ENCODE peak calls at places on chromosomes 12 and 14, in six cellular contexts. One of them, this sample, is unnamed.

GRCh38 chr14:95998656-95999055 is 40.5 kb upstream of the C14orf132 start:
- DNase-seq in MM.1S: no peak
- DNase-seq in neural progenitor cell: no peak
- DNase-seq in right atrium auricular region: no peak
- DNase-seq in A673: peak; percentile 42
- DNase-seq in AG04450: peak; percentile 13
- DNase-seq in this sample: no peak

GRCh38 chr14:54676822-54677708 is 110.1 kb downstream of the SAMD4A start:
- DNase-seq in MM.1S: no peak
- DNase-seq in neural progenitor cell: peak; percentile 78
- DNase-seq in right atrium auricular region: peak; percentile 85
- DNase-seq in A673: peak; percentile 91
- DNase-seq in AG04450: peak; percentile 79
- DNase-seq in this sample: peak; percentile 84

GRCh38 chr14:96782436-96782835 is 14.7 kb upstream of the VRK1 start:
- DNase-seq in MM.1S: no peak
- DNase-seq in neural progenitor cell: no peak
- DNase-seq in right atrium auricular region: no peak
- DNase-seq in A673: no peak
- DNase-seq in AG04450: no peak
- DNase-seq in this sample: no peak

GRCh38 chr12:53320352-53321195 is 836 bp downstream of the AAAS start:
- DNase-seq in MM.1S: no peak
- DNase-seq in neural progenitor cell: no peak
- DNase-seq in right atrium auricular region: no peak
- DNase-seq in A673: no peak
- DNase-seq in AG04450: no peak
- DNase-seq in this sample: no peak

GRCh38 chr14:69982220-69982795 is 103.1 kb downstream of the SMOC1 start:
- DNase-seq in MM.1S: no peak
- DNase-seq in neural progenitor cell: no peak
- DNase-seq in right atrium auricular region: no peak
- DNase-seq in A673: no peak
- DNase-seq in AG04450: no peak
- DNase-seq in this sample: no peak

GRCh38 chr12:115037830-115038229 is 353.9 kb upstream of the TBX3 start:
- DNase-seq in MM.1S: no peak
- DNase-seq in neural progenitor cell: no peak
- DNase-seq in right atrium auricular region: no peak
- DNase-seq in A673: no peak
- DNase-seq in AG04450: no peak
- DNase-seq in this sample: no peak

GRCh38 chr14:31270196-31270772 is 62.7 kb upstream of the HECTD1 start:
- DNase-seq in MM.1S: peak; percentile 10
- DNase-seq in neural progenitor cell: peak; percentile 44
- DNase-seq in right atrium auricular region: no peak
- DNase-seq in A673: peak; percentile 25
- DNase-seq in AG04450: no peak
- DNase-seq in this sample: no peak

GRCh38 chr12:56785874-56786273 is 22.8 kb downstream of the HSD17B6 start:
- DNase-seq in MM.1S: no peak
- DNase-seq in neural progenitor cell: no peak
- DNase-seq in right atrium auricular region: no peak
- DNase-seq in A673: no peak
- DNase-seq in AG04450: no peak
- DNase-seq in this sample: no peak

GRCh38 chr12:47107446-47107845 is 27.7 kb upstream of the AMIGO2 start:
- DNase-seq in MM.1S: no peak
- DNase-seq in neural progenitor cell: no peak
- DNase-seq in right atrium auricular region: no peak
- DNase-seq in A673: no peak
- DNase-seq in AG04450: no peak
- DNase-seq in this sample: no peak

GRCh38 chr12:53728206-53728605 is 954 bp upstream of the CALCOCO1 start:
- DNase-seq in MM.1S: no peak
- DNase-seq in neural progenitor cell: peak; percentile 8
- DNase-seq in right atrium auricular region: no peak
- DNase-seq in A673: no peak
- DNase-seq in AG04450: no peak
- DNase-seq in this sample: no peak

GRCh38 chr12:117294206-117294605 is 67.2 kb downstream of the NOS1 start:
- DNase-seq in MM.1S: no peak
- DNase-seq in neural progenitor cell: no peak
- DNase-seq in right atrium auricular region: no peak
- DNase-seq in A673: peak; percentile 22
- DNase-seq in AG04450: no peak
- DNase-seq in this sample: no peak

GRCh38 chr14:102554835-102555819 is 37.3 kb upstream of the RCOR1 start:
- DNase-seq in MM.1S: peak; percentile 34
- DNase-seq in neural progenitor cell: peak; percentile 87
- DNase-seq in right atrium auricular region: no peak
- DNase-seq in A673: peak; percentile 81
- DNase-seq in AG04450: no peak
- DNase-seq in this sample: no peak

GRCh38 chr12:48105321-48105866 is 485 bp downstream of the SENP1 start:
- DNase-seq in MM.1S: peak; percentile 57
- DNase-seq in neural progenitor cell: peak; percentile 14
- DNase-seq in right atrium auricular region: no peak
- DNase-seq in A673: peak; percentile 46
- DNase-seq in AG04450: no peak
- DNase-seq in this sample: peak; percentile 17

GRCh38 chr12:52907092-52907810 is 2.4 kb upstream of the KRT8 start:
- DNase-seq in MM.1S: no peak
- DNase-seq in neural progenitor cell: no peak
- DNase-seq in right atrium auricular region: no peak
- DNase-seq in A673: peak; percentile 30
- DNase-seq in AG04450: no peak
- DNase-seq in this sample: no peak

DNA sequence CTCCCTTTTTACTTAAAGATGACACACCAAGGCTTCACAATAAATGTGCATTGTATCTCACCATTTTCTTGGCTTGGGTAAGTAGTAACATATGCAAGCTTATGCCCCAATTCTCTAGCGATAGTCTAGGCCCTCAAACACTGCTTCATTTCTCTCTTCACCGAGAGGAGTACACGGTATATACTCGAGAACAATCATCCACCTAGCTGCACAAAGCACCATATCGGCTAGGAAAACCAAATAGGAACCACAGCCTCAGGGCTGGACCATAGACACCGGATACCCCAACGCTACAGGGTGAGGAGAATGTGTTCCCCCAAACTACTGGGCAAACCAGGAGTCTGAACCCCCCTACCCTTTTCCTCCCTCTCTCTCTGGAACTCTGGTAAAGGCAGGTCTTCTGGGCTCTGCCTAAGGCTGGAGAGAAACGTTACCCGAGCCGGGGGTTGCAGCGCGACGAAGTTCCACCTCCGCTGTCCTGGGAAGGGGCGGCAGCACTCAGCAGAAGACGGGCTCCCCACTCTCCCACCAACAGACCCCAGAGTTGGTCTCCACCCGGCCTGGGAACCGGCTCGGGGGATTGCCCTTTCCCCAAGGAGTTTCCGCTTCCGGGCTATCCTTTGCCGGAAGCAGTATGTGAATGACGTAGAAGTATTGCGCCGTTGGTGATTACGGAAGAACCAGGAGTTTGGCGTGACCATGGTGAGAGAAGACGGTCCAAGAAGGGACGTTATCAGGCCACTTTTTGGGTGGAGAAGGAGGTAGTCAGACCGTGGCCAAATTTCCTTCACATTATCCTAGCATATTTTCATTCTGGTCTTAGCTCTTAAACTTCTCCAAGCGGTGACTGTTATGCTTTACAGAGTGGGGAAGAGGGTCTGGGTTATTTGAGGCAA is at the start of the genes AREL1 and FCF1:
- DNase-seq in MM.1S: peak; percentile 80
- DNase-seq in neural progenitor cell: peak; percentile 94
- DNase-seq in right atrium auricular region: peak; percentile 91
- DNase-seq in A673: peak; percentile 95
- DNase-seq in AG04450: peak; percentile 49
- DNase-seq in this sample: peak; percentile 56
- H3K27ac ChIP-seq in MM.1S: no peak within 1 kb of the TSS
- H3K27ac ChIP-seq in neural progenitor cell: no peak within 1 kb of the TSS
- H3K27ac ChIP-seq in right atrium auricular region: peak within 1 kb of the TSS; percentile 82
- H3K27ac ChIP-seq in A673: peak within 1 kb of the TSS; percentile 42
- H3K27ac ChIP-seq in AG04450: peak within 1 kb of the TSS; percentile 69
- H3K27ac ChIP-seq in this sample: peak within 1 kb of the TSS; percentile 71

GRCh38 chr14:73457050-73457934 is 1.1 kb downstream of the NUMB start:
- DNase-seq in MM.1S: no peak
- DNase-seq in neural progenitor cell: peak; percentile 55
- DNase-seq in right atrium auricular region: no peak
- DNase-seq in A673: peak; percentile 37
- DNase-seq in AG04450: no peak
- DNase-seq in this sample: no peak

GRCh38 chr14:73457935-73458218 is 469 bp downstream of the NUMB start:
- DNase-seq in MM.1S: no peak
- DNase-seq in neural progenitor cell: no peak
- DNase-seq in right atrium auricular region: no peak
- DNase-seq in A673: no peak
- DNase-seq in AG04450: no peak
- DNase-seq in this sample: no peak

GRCh38 chr14:73460691-73461127 is 2.4 kb upstream of the NUMB start:
- DNase-seq in MM.1S: no peak
- DNase-seq in neural progenitor cell: no peak
- DNase-seq in right atrium auricular region: peak; percentile 50
- DNase-seq in A673: peak; percentile 77
- DNase-seq in AG04450: no peak
- DNase-seq in this sample: peak; percentile 72

GRCh38 chr14:73455294-73455693 is 3.1 kb downstream of the NUMB start:
- DNase-seq in MM.1S: no peak
- DNase-seq in neural progenitor cell: no peak
- DNase-seq in right atrium auricular region: no peak
- DNase-seq in A673: peak; percentile 41
- DNase-seq in AG04450: no peak
- DNase-seq in this sample: no peak

DNA sequence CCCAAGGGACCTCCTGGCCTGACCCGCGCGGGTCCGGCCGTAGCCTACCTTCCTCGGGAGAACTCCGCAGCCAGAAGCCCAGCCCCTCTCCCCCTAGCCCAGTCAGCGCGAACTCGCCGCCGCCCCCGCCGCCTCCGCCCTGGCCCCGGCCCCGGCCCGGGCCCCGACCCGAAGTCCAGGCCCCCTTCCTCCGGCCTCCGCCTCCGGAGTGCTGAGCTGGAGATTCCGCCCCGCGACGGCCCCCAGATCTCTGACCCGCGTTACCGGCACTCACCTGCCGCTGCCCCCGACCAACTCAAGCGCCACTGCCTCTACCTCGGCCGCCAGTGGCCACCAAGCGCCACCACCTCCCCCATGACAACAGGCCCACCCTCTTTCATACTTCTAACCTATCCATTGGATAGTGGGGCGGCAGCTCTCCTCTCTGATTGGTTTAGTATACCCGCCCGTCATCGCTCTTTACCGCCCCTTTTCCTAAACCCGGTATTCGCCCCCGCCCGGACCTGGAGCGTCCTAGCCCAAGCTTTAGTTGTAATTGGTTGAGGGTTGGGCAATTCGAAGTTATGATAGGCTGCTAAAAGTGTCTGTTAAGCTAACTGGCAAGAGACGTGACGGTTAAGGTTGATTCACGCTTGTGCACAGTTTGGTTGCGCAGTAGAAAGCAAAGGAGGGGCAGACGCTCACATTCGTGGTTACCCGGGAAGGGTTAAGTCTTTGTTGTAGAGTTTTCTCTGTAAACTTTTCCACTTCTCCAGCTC is at the start of gene NUMB:
- DNase-seq in MM.1S: peak; percentile 98
- DNase-seq in neural progenitor cell: peak; percentile 99
- DNase-seq in right atrium auricular region: peak; percentile 100
- DNase-seq in A673: peak; percentile 100
- DNase-seq in AG04450: peak; percentile 100
- DNase-seq in this sample: peak; percentile 100
- TF ChIP-seq CTCF in MM.1S: no peak
- TF ChIP-seq CTCF in neural progenitor cell: no peak
- TF ChIP-seq CTCF in right atrium auricular region: peak; percentile 10
- TF ChIP-seq CTCF in A673: no peak
- TF ChIP-seq CTCF in AG04450: no peak
- TF ChIP-seq CTCF in this sample: no peak

DNA sequence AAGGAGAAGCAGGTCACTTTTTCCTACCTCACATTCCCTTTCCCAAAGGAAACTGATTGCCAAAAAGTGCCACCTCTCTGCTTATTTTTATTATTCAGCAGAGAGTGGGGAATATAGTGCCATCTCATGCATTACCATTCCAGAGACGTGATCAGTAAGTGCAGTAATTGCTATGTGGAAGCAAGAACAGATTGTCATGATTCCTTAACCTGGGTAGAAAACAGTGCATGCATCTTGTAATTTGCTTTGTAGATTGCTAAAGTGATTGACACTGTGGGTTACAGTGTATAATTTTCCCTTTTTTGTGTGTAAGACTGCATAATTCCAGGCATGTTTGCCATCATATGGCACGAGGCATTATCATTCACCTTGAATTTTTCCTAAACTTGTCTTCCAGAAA is 332.5 kb downstream of the DIO2 start:
- DNase-seq in MM.1S: no peak
- DNase-seq in neural progenitor cell: no peak
- DNase-seq in right atrium auricular region: no peak
- DNase-seq in A673: no peak
- DNase-seq in AG04450: no peak
- DNase-seq in this sample: no peak
- H3K27ac ChIP-seq in MM.1S: no peak overlapping the region
- H3K27ac ChIP-seq in neural progenitor cell: no peak overlapping the region
- H3K27ac ChIP-seq in right atrium auricular region: no peak overlapping the region
- H3K27ac ChIP-seq in A673: no peak overlapping the region
- H3K27ac ChIP-seq in AG04450: no peak overlapping the region
- H3K27ac ChIP-seq in this sample: no peak overlapping the region

DNA sequence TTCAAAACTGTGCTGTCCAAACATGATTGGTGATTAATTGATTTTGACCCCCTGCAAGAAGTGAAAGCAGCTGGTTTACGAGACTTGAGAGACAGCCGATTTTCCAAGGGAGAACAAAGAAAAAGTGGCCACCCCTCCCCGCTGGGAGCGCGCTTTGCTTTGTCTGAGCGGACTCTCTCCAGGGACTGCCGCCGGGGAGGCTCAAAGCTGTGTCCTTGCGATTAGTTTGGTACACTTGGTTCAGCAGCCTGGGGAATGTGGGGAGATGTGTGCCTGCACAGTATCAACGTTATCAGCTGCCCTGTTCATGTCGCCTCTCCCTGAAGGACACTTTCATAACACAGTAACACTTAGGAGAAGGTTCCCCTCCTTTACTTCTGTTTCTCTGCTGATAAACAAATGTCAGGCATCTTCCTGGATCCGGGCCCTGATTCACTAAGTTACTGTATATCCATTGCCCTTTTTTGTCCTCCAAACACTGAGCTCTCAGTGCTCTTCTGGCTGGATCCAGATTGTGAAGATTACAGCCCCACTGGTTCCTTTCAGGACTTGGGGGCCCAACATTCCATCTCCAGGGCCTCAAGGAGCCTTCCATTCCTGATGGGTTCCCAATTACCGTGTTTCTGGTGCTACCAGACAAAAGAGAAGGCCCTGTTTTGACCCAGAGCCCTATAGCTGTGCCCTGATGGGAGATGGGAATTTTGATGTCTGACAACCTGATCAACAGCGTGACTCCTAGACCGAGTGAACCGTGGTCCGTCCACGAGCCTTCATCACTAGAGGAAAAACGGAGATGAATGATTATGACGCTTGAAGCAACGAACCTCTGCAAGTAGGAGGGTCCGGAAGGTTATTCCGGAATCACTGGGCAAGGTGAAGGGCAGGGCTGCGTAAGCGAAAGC is 31.7 kb upstream of the TUBA1C start:
- DNase-seq in MM.1S: no peak
- DNase-seq in neural progenitor cell: peak; percentile 92
- DNase-seq in right atrium auricular region: peak; percentile 74
- DNase-seq in A673: peak; percentile 89
- DNase-seq in AG04450: no peak
- DNase-seq in this sample: no peak
- TF ChIP-seq CTCF in MM.1S: no peak
- TF ChIP-seq CTCF in neural progenitor cell: no peak
- TF ChIP-seq CTCF in right atrium auricular region: no peak
- TF ChIP-seq CTCF in A673: peak; percentile 29
- TF ChIP-seq CTCF in AG04450: peak; percentile 40
- TF ChIP-seq CTCF in this sample: no peak